ENCODE peak calls at places on chromosomes 5 and 9, in five cellular contexts. One of them, this sample, is unnamed.

GRCh38 chr5:148725675-148726074 is 71.3 kb upstream of the HTR4 start:
- DNase-seq in cardiac muscle cell: no peak
- DNase-seq in lower lobe of right lung: no peak
- DNase-seq in heart left ventricle: no peak
- DNase-seq in mammary epithelial cell: no peak
- DNase-seq in this sample: no peak

GRCh38 chr5:140338918-140339317 is 7.5 kb downstream of the HBEGF start:
- DNase-seq in mammary epithelial cell: no peak
- DNase-seq in cardiac muscle cell: no peak
- DNase-seq in heart left ventricle: no peak
- DNase-seq in lower lobe of right lung: no peak
- DNase-seq in this sample: no peak

GRCh38 chr9:87698069-87698809 is 27.7 kb upstream of the CTSL start:
- DNase-seq in mammary epithelial cell: no peak
- DNase-seq in heart left ventricle: no peak
- DNase-seq in lower lobe of right lung: peak
- DNase-seq in cardiac muscle cell: no peak
- DNase-seq in this sample: no peak

GRCh38 chr9:35395076-35395675 is 94.7 kb upstream of the RUSC2 start:
- DNase-seq in heart left ventricle: no peak
- DNase-seq in cardiac muscle cell: no peak
- DNase-seq in mammary epithelial cell: no peak
- DNase-seq in lower lobe of right lung: no peak
- DNase-seq in this sample: no peak

GRCh38 chr9:33439731-33440130 is 7.7 kb downstream of the AQP3 start:
- DNase-seq in cardiac muscle cell: no peak
- DNase-seq in lower lobe of right lung: no peak
- DNase-seq in mammary epithelial cell: no peak
- DNase-seq in heart left ventricle: no peak
- DNase-seq in this sample: no peak

GRCh38 chr9:18826248-18826647 is 206.8 kb downstream of the SAXO1 start:
- DNase-seq in cardiac muscle cell: no peak
- DNase-seq in lower lobe of right lung: no peak
- DNase-seq in heart left ventricle: no peak
- DNase-seq in mammary epithelial cell: no peak
- DNase-seq in this sample: no peak

GRCh38 chr5:141778211-141778610 is 96.2 kb upstream of the ARAP3 start:
- DNase-seq in mammary epithelial cell: peak
- DNase-seq in cardiac muscle cell: peak
- DNase-seq in lower lobe of right lung: no peak
- DNase-seq in heart left ventricle: no peak
- DNase-seq in this sample: peak

GRCh38 chr5:78518365-78519197 is 130.0 kb downstream of the LHFPL2 start:
- DNase-seq in mammary epithelial cell: peak
- DNase-seq in lower lobe of right lung: peak
- DNase-seq in cardiac muscle cell: peak
- DNase-seq in heart left ventricle: no peak
- DNase-seq in this sample: peak

GRCh38 chr9:17847908-17848307 is 269.0 kb downstream of the SH3GL2 start:
- DNase-seq in heart left ventricle: no peak
- DNase-seq in mammary epithelial cell: no peak
- DNase-seq in lower lobe of right lung: no peak
- DNase-seq in cardiac muscle cell: no peak
- DNase-seq in this sample: no peak

GRCh38 chr9:133065070-133065388 is 3.2 kb downstream of the CEL start:
- DNase-seq in lower lobe of right lung: peak
- DNase-seq in heart left ventricle: no peak
- DNase-seq in mammary epithelial cell: no peak
- DNase-seq in cardiac muscle cell: no peak
- DNase-seq in this sample: no peak

GRCh38 chr5:139394654-139395566 is at the start of gene PROB1:
- DNase-seq in mammary epithelial cell: no peak
- DNase-seq in cardiac muscle cell: peak
- DNase-seq in lower lobe of right lung: no peak
- DNase-seq in heart left ventricle: peak
- DNase-seq in this sample: no peak

GRCh38 chr5:96338624-96339023 is 94.4 kb downstream of the PCSK1 start:
- DNase-seq in heart left ventricle: no peak
- DNase-seq in lower lobe of right lung: no peak
- DNase-seq in mammary epithelial cell: no peak
- DNase-seq in cardiac muscle cell: peak
- DNase-seq in this sample: no peak

GRCh38 chr9:111572945-111573604 is 26.4 kb downstream of the PTGR1 start:
- DNase-seq in heart left ventricle: peak
- DNase-seq in cardiac muscle cell: peak
- DNase-seq in lower lobe of right lung: no peak
- DNase-seq in mammary epithelial cell: no peak
- DNase-seq in this sample: no peak

GRCh38 chr5:59164041-59164830 is 581.4 kb downstream of the RAB3C start:
- DNase-seq in heart left ventricle: no peak
- DNase-seq in lower lobe of right lung: no peak
- DNase-seq in mammary epithelial cell: no peak
- DNase-seq in cardiac muscle cell: no peak
- DNase-seq in this sample: no peak

GRCh38 chr5:128035689-128036088 is 47.9 kb upstream of the SLC12A2 start:
- DNase-seq in heart left ventricle: no peak
- DNase-seq in mammary epithelial cell: no peak
- DNase-seq in cardiac muscle cell: no peak
- DNase-seq in lower lobe of right lung: no peak
- DNase-seq in this sample: no peak

GRCh38 chr9:133771486-133772482 is 33.6 kb upstream of the SARDH start:
- DNase-seq in lower lobe of right lung: peak
- DNase-seq in heart left ventricle: peak
- DNase-seq in mammary epithelial cell: no peak
- DNase-seq in cardiac muscle cell: no peak
- DNase-seq in this sample: no peak

GRCh38 chr5:51347704-51348103 is 35.5 kb upstream of the ISL1 start:
- DNase-seq in heart left ventricle: no peak
- DNase-seq in mammary epithelial cell: no peak
- DNase-seq in cardiac muscle cell: no peak
- DNase-seq in lower lobe of right lung: no peak
- DNase-seq in this sample: no peak

GRCh38 chr5:142095035-142095434 is 13.5 kb upstream of the NDFIP1 start:
- DNase-seq in heart left ventricle: no peak
- DNase-seq in mammary epithelial cell: no peak
- DNase-seq in cardiac muscle cell: no peak
- DNase-seq in lower lobe of right lung: no peak
- DNase-seq in this sample: no peak

GRCh38 chr9:6214903-6215302 is 704 bp upstream of the IL33 start:
- DNase-seq in heart left ventricle: no peak
- DNase-seq in lower lobe of right lung: no peak
- DNase-seq in cardiac muscle cell: peak
- DNase-seq in mammary epithelial cell: no peak
- DNase-seq in this sample: no peak

GRCh38 chr5:10036136-10036535 is 213.6 kb downstream of the ATPSCKMT start:
- DNase-seq in lower lobe of right lung: no peak
- DNase-seq in mammary epithelial cell: peak
- DNase-seq in cardiac muscle cell: peak
- DNase-seq in heart left ventricle: no peak
- DNase-seq in this sample: peak

GRCh38 chr5:66080664-66081063 is 63.4 kb upstream of the SREK1 start:
- DNase-seq in mammary epithelial cell: no peak
- DNase-seq in heart left ventricle: no peak
- DNase-seq in lower lobe of right lung: no peak
- DNase-seq in cardiac muscle cell: peak
- DNase-seq in this sample: no peak

GRCh38 chr9:131787838-131788237 is 48.0 kb upstream of the RAPGEF1 start:
- DNase-seq in mammary epithelial cell: no peak
- DNase-seq in lower lobe of right lung: no peak
- DNase-seq in heart left ventricle: no peak
- DNase-seq in cardiac muscle cell: no peak
- DNase-seq in this sample: no peak

GRCh38 chr9:110180713-110181434 is 27.1 kb downstream of the C9orf152 start:
- DNase-seq in cardiac muscle cell: peak
- DNase-seq in heart left ventricle: no peak
- DNase-seq in mammary epithelial cell: peak
- DNase-seq in lower lobe of right lung: no peak
- DNase-seq in this sample: peak

GRCh38 chr5:14469485-14470377 is 111.9 kb upstream of the OTULINL start:
- DNase-seq in lower lobe of right lung: no peak
- DNase-seq in heart left ventricle: no peak
- DNase-seq in mammary epithelial cell: no peak
- DNase-seq in cardiac muscle cell: no peak
- DNase-seq in this sample: no peak

GRCh38 chr9:114033397-114034103 is 44.5 kb downstream of the AMBP start:
- DNase-seq in mammary epithelial cell: no peak
- DNase-seq in lower lobe of right lung: no peak
- DNase-seq in cardiac muscle cell: peak
- DNase-seq in heart left ventricle: peak
- DNase-seq in this sample: no peak

DNA sequence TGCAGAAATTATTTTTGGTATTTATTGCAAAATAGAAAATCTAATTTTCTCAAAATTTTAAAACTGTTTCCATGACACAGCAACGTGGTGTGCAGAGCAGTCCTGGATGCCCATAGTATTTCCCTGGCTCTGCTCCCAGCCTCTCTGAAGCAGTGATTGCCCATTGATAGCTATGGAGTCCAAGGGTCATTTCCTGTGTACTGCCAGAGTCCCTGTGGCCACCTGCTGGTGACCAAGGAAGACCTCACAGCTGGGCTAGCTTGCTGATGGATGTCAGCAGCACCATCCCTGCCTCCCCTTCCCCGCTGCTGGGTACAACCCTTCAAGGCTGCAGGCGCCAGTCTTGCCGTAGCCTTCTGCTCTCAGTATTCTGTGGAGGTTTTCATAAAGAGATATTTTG is 184.1 kb downstream of the DIRAS2 start:
- DNase-seq in cardiac muscle cell: no peak
- DNase-seq in mammary epithelial cell: no peak
- DNase-seq in lower lobe of right lung: no peak
- DNase-seq in heart left ventricle: no peak
- DNase-seq in this sample: no peak
- TF ChIP-seq CTCF in cardiac muscle cell: no peak
- TF ChIP-seq CTCF in mammary epithelial cell: no peak
- TF ChIP-seq CTCF in lower lobe of right lung: no peak
- TF ChIP-seq CTCF in heart left ventricle: no peak
- TF ChIP-seq CTCF in this sample: no peak

DNA sequence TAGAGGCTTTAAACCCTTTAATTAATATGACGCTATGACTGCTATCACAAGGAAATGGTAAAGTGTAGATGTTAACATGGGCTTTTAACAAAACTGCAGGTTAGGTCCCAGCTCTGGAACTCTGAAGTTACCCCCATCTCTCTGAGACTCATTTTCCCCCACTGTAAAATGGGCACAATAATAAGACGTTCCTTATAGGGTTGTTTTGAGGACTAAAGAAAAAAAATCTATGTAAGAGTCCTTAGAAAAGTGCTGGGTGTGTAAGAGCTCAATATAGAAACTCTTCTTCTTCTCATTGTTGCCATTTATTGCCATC is 45.8 kb upstream of the STK32A start:
- DNase-seq in heart left ventricle: no peak
- DNase-seq in cardiac muscle cell: no peak
- DNase-seq in mammary epithelial cell: no peak
- DNase-seq in lower lobe of right lung: no peak
- DNase-seq in this sample: no peak
- TF ChIP-seq CTCF in heart left ventricle: no peak
- TF ChIP-seq CTCF in cardiac muscle cell: no peak
- TF ChIP-seq CTCF in mammary epithelial cell: no peak
- TF ChIP-seq CTCF in lower lobe of right lung: no peak
- TF ChIP-seq CTCF in this sample: no peak

GRCh38 chr9:124771867-124772621 is 933 bp upstream of the NR6A1 start:
- DNase-seq in lower lobe of right lung: peak
- DNase-seq in mammary epithelial cell: peak
- DNase-seq in cardiac muscle cell: peak
- DNase-seq in heart left ventricle: peak
- DNase-seq in this sample: no peak

GRCh38 chr9:124769451-124770358 is 1.4 kb downstream of the NR6A1 start:
- DNase-seq in lower lobe of right lung: peak
- DNase-seq in cardiac muscle cell: no peak
- DNase-seq in mammary epithelial cell: peak
- DNase-seq in heart left ventricle: peak
- DNase-seq in this sample: no peak

GRCh38 chr9:124773473-124774130 is 2.5 kb upstream of the NR6A1 start:
- DNase-seq in cardiac muscle cell: no peak
- DNase-seq in mammary epithelial cell: no peak
- DNase-seq in heart left ventricle: no peak
- DNase-seq in lower lobe of right lung: no peak
- DNase-seq in this sample: no peak

GRCh38 chr9:124770359-124771020 is 621 bp downstream of the NR6A1 start:
- DNase-seq in heart left ventricle: peak
- DNase-seq in lower lobe of right lung: peak
- DNase-seq in cardiac muscle cell: no peak
- DNase-seq in mammary epithelial cell: no peak
- DNase-seq in this sample: no peak

DNA sequence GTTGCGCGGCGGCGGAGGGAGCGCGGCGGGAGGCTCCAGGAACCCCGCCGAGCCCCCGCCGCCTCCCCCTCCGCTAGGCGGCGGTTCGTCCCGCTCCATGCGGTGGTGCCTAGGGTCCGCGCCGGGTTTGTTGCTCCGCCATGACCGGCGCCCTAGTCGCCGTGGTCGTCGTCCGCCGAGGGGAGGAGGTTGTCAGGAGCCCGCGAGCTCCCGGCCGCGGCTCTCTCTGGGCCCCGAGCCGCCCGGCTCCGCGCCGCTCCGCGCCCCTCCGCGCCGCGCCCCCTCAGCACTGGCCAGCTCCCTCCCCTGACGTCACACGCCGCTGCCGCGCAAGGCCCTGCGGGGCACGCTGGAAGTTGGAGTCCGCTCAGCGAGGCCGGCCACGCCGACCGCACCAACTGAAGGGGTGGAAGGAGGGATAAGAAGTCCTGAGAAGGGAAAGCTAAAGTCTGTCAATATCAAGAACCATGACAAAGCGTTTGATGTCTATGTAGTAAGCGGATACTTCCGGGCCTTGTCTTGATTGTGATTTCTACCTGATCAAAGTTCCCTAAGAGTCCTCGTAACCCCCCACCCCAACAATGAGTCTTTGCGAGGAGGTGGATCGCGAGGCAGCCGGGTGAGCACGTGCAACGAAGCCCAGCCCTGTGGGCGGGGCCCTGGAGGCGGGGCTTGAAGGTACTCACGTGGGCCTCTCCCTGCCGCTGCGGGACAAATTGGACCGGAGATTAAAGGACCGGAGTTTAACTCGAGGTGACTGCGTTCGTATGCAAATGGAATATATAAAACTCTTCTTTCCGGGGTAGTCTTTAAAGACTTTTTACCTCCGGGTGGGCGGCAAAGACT is at the start of gene NR6A1:
- DNase-seq in lower lobe of right lung: peak
- DNase-seq in mammary epithelial cell: peak
- DNase-seq in heart left ventricle: peak
- DNase-seq in cardiac muscle cell: peak
- DNase-seq in this sample: peak
- TF ChIP-seq CTCF in lower lobe of right lung: peak
- TF ChIP-seq CTCF in mammary epithelial cell: no peak
- TF ChIP-seq CTCF in heart left ventricle: peak
- TF ChIP-seq CTCF in cardiac muscle cell: no peak
- TF ChIP-seq CTCF in this sample: peak

GRCh38 chr5:42250-42649 is 49.7 kb upstream of the PLEKHG4B start:
- DNase-seq in heart left ventricle: no peak
- DNase-seq in lower lobe of right lung: no peak
- DNase-seq in cardiac muscle cell: peak
- DNase-seq in mammary epithelial cell: peak
- DNase-seq in this sample: no peak
- TF ChIP-seq CTCF in heart left ventricle: peak
- TF ChIP-seq CTCF in lower lobe of right lung: peak
- TF ChIP-seq CTCF in cardiac muscle cell: peak
- TF ChIP-seq CTCF in mammary epithelial cell: peak
- TF ChIP-seq CTCF in this sample: peak

GRCh38 chr5:119022017-119022745 is 33.8 kb upstream of the DTWD2 start:
- DNase-seq in lower lobe of right lung: no peak
- DNase-seq in cardiac muscle cell: peak
- DNase-seq in mammary epithelial cell: peak
- DNase-seq in heart left ventricle: no peak
- DNase-seq in this sample: peak
- TF ChIP-seq CTCF in lower lobe of right lung: peak
- TF ChIP-seq CTCF in cardiac muscle cell: peak
- TF ChIP-seq CTCF in mammary epithelial cell: peak
- TF ChIP-seq CTCF in heart left ventricle: peak
- TF ChIP-seq CTCF in this sample: peak